ENCODE peak calls at places on chromosomes 4 and X, in five cellular contexts. One of them, this sample, is unnamed.

GRCh38 chrX:16076834-16077233 is 46.5 kb upstream of the GRPR start:
- DNase-seq in right lobe of liver: no peak
- DNase-seq in hepatocyte: no peak
- DNase-seq in CD8-positive, alpha-beta T cell: no peak
- DNase-seq in left ventricle myocardium inferior: no peak
- DNase-seq in this sample: no peak

GRCh38 chrX:5113128-5113527 is 1115.5 kb downstream of the NLGN4X start:
- DNase-seq in hepatocyte: peak; percentile 42
- DNase-seq in left ventricle myocardium inferior: no peak
- DNase-seq in right lobe of liver: no peak
- DNase-seq in CD8-positive, alpha-beta T cell: no peak
- DNase-seq in this sample: no peak

GRCh38 chr4:82201805-82202636 is 171.8 kb downstream of the HNRNPD start:
- DNase-seq in CD8-positive, alpha-beta T cell: peak; percentile 37
- DNase-seq in hepatocyte: peak; percentile 69
- DNase-seq in right lobe of liver: no peak
- DNase-seq in left ventricle myocardium inferior: no peak
- DNase-seq in this sample: peak; percentile 42

GRCh38 chr4:59770865-59771264 is 1429.3 kb upstream of the ADGRL3 start:
- DNase-seq in CD8-positive, alpha-beta T cell: no peak
- DNase-seq in hepatocyte: no peak
- DNase-seq in right lobe of liver: no peak
- DNase-seq in left ventricle myocardium inferior: no peak
- DNase-seq in this sample: no peak

GRCh38 chrX:103685396-103685795 is 1.1 kb downstream of the MORF4L2 start:
- DNase-seq in left ventricle myocardium inferior: no peak
- DNase-seq in CD8-positive, alpha-beta T cell: no peak
- DNase-seq in hepatocyte: peak; percentile 44
- DNase-seq in right lobe of liver: no peak
- DNase-seq in this sample: no peak

GRCh38 chr4:10582059-10582686 is 102.4 kb downstream of the CLNK start:
- DNase-seq in left ventricle myocardium inferior: no peak
- DNase-seq in hepatocyte: peak; percentile 77
- DNase-seq in right lobe of liver: no peak
- DNase-seq in CD8-positive, alpha-beta T cell: peak; percentile 21
- DNase-seq in this sample: peak; percentile 31

GRCh38 chr4:28787947-28788346 is 1927.3 kb downstream of the STIM2 start:
- DNase-seq in right lobe of liver: no peak
- DNase-seq in CD8-positive, alpha-beta T cell: no peak
- DNase-seq in left ventricle myocardium inferior: no peak
- DNase-seq in hepatocyte: no peak
- DNase-seq in this sample: no peak

GRCh38 chrX:148568763-148569162 is 68.3 kb downstream of the AFF2 start:
- DNase-seq in hepatocyte: no peak
- DNase-seq in CD8-positive, alpha-beta T cell: no peak
- DNase-seq in right lobe of liver: no peak
- DNase-seq in left ventricle myocardium inferior: no peak
- DNase-seq in this sample: no peak

GRCh38 chrX:46125139-46125538 is 420.1 kb downstream of the ZNF674 start:
- DNase-seq in hepatocyte: no peak
- DNase-seq in left ventricle myocardium inferior: no peak
- DNase-seq in right lobe of liver: no peak
- DNase-seq in CD8-positive, alpha-beta T cell: no peak
- DNase-seq in this sample: no peak

GRCh38 chrX:872090-872489 is 241.5 kb downstream of the SHOX start:
- DNase-seq in right lobe of liver: no peak
- DNase-seq in CD8-positive, alpha-beta T cell: no peak
- DNase-seq in left ventricle myocardium inferior: no peak
- DNase-seq in hepatocyte: no peak
- DNase-seq in this sample: no peak

GRCh38 chr4:48162162-48162561 is 28.1 kb upstream of the TXK start:
- DNase-seq in right lobe of liver: no peak
- DNase-seq in left ventricle myocardium inferior: no peak
- DNase-seq in hepatocyte: no peak
- DNase-seq in CD8-positive, alpha-beta T cell: no peak
- DNase-seq in this sample: no peak

GRCh38 chr4:48483006-48483776 is at the start of gene SLC10A4:
- DNase-seq in right lobe of liver: no peak
- DNase-seq in left ventricle myocardium inferior: no peak
- DNase-seq in CD8-positive, alpha-beta T cell: no peak
- DNase-seq in hepatocyte: peak; percentile 39
- DNase-seq in this sample: no peak

GRCh38 chr4:88964450-88964849 is 92.5 kb downstream of the FAM13A start:
- DNase-seq in hepatocyte: no peak
- DNase-seq in left ventricle myocardium inferior: no peak
- DNase-seq in CD8-positive, alpha-beta T cell: no peak
- DNase-seq in right lobe of liver: no peak
- DNase-seq in this sample: no peak

GRCh38 chrX:42149281-42149680 is 225.9 kb upstream of the CASK start:
- DNase-seq in right lobe of liver: no peak
- DNase-seq in CD8-positive, alpha-beta T cell: no peak
- DNase-seq in hepatocyte: no peak
- DNase-seq in left ventricle myocardium inferior: no peak
- DNase-seq in this sample: no peak

GRCh38 chrX:129755779-129756650 is 17.2 kb downstream of the XPNPEP2 start:
- DNase-seq in left ventricle myocardium inferior: no peak
- DNase-seq in right lobe of liver: no peak
- DNase-seq in CD8-positive, alpha-beta T cell: no peak
- DNase-seq in hepatocyte: no peak
- DNase-seq in this sample: no peak

GRCh38 chrX:129759576-129760061 is 20.1 kb upstream of the SASH3 start:
- DNase-seq in hepatocyte: no peak
- DNase-seq in CD8-positive, alpha-beta T cell: peak; percentile 59
- DNase-seq in right lobe of liver: peak; percentile 52
- DNase-seq in left ventricle myocardium inferior: no peak
- DNase-seq in this sample: no peak

GRCh38 chrX:129750971-129751370 is 12.2 kb downstream of the XPNPEP2 start:
- DNase-seq in CD8-positive, alpha-beta T cell: no peak
- DNase-seq in right lobe of liver: no peak
- DNase-seq in hepatocyte: no peak
- DNase-seq in left ventricle myocardium inferior: no peak
- DNase-seq in this sample: no peak

GRCh38 chrX:129749069-129749468 is 10.3 kb downstream of the XPNPEP2 start:
- DNase-seq in right lobe of liver: no peak
- DNase-seq in CD8-positive, alpha-beta T cell: no peak
- DNase-seq in hepatocyte: no peak
- DNase-seq in left ventricle myocardium inferior: no peak
- DNase-seq in this sample: no peak

DNA sequence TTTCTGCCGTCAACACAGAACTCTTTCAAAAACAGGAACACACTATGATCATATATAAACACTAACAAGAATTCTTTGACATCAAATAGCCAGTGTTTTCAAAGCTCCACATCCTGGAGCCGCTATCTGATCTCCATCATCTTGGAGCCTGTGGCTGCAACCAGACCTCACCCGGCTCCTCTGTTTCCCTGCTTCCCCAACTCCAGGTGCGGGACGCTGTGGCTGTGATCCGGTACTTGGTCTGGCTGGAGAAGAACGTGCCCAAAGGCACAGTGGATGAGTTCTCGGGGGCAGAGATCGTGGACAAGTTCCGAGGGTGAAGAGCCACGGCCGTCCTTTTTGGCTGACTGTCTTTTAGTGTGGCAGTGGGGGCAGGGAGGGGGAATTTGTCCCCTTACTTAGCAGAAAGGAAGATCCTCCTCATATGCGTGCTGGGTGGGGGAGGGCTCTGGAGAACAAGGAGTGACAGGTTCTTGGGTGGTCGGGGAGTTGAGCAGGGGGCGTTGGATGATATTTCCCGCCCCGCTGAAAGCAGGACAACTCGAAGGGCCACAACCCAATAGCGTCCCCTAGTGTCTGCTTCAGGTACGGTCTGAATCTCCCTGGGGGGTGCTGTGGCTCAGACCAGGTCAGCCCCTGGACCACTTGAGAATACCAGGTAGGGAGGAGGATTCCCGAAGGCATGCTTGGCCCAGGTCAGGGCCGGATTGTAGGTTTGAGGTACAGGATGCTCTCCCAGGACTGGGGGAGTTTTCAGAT is 15.7 kb downstream of the XPNPEP2 start:
- DNase-seq in CD8-positive, alpha-beta T cell: no peak
- DNase-seq in left ventricle myocardium inferior: no peak
- DNase-seq in hepatocyte: no peak
- DNase-seq in right lobe of liver: no peak
- DNase-seq in this sample: no peak
- TF ChIP-seq CTCF in CD8-positive, alpha-beta T cell: no peak
- TF ChIP-seq CTCF in left ventricle myocardium inferior: peak; percentile 12
- TF ChIP-seq CTCF in hepatocyte: no peak
- TF ChIP-seq CTCF in right lobe of liver: no peak
- TF ChIP-seq CTCF in this sample: no peak

GRCh38 chrX:17588303-17588702 is 149.0 kb upstream of the SCML1 start:
- DNase-seq in right lobe of liver: no peak
- DNase-seq in left ventricle myocardium inferior: no peak
- DNase-seq in hepatocyte: no peak
- DNase-seq in CD8-positive, alpha-beta T cell: no peak
- DNase-seq in this sample: no peak

GRCh38 chrX:17587352-17587751 is 149.9 kb upstream of the SCML1 start:
- DNase-seq in CD8-positive, alpha-beta T cell: no peak
- DNase-seq in right lobe of liver: no peak
- DNase-seq in hepatocyte: no peak
- DNase-seq in left ventricle myocardium inferior: no peak
- DNase-seq in this sample: no peak

GRCh38 chrX:17591741-17592110 is 145.6 kb upstream of the SCML1 start:
- DNase-seq in right lobe of liver: no peak
- DNase-seq in CD8-positive, alpha-beta T cell: no peak
- DNase-seq in hepatocyte: no peak
- DNase-seq in left ventricle myocardium inferior: no peak
- DNase-seq in this sample: no peak

GRCh38 chrX:17592117-17592516 is 145.2 kb upstream of the SCML1 start:
- DNase-seq in right lobe of liver: no peak
- DNase-seq in left ventricle myocardium inferior: no peak
- DNase-seq in hepatocyte: no peak
- DNase-seq in CD8-positive, alpha-beta T cell: no peak
- DNase-seq in this sample: no peak

GRCh38 chrX:17590892-17591740 is 146.2 kb upstream of the SCML1 start:
- DNase-seq in hepatocyte: peak; percentile 68
- DNase-seq in CD8-positive, alpha-beta T cell: peak; percentile 11
- DNase-seq in left ventricle myocardium inferior: peak; percentile 24
- DNase-seq in right lobe of liver: peak; percentile 47
- DNase-seq in this sample: peak; percentile 64
- H3K4me3 ChIP-seq in hepatocyte: no peak overlapping the region
- H3K4me3 ChIP-seq in CD8-positive, alpha-beta T cell: no peak overlapping the region
- H3K4me3 ChIP-seq in left ventricle myocardium inferior: peak overlapping the region; percentile 33
- H3K4me3 ChIP-seq in right lobe of liver: no peak overlapping the region
- H3K4me3 ChIP-seq in this sample: no peak overlapping the region

GRCh38 chr4:140014284-140014683 is 139.7 kb downstream of the MAML3 start:
- DNase-seq in right lobe of liver: no peak
- DNase-seq in CD8-positive, alpha-beta T cell: no peak
- DNase-seq in hepatocyte: no peak
- DNase-seq in left ventricle myocardium inferior: no peak
- DNase-seq in this sample: no peak

GRCh38 chr4:140012688-140013087 is 141.3 kb downstream of the MAML3 start:
- DNase-seq in CD8-positive, alpha-beta T cell: peak; percentile 67
- DNase-seq in hepatocyte: peak; percentile 80
- DNase-seq in right lobe of liver: peak; percentile 62
- DNase-seq in left ventricle myocardium inferior: peak; percentile 38
- DNase-seq in this sample: peak; percentile 87

GRCh38 chr4:140018931-140019618 is 134.9 kb downstream of the MAML3 start:
- DNase-seq in left ventricle myocardium inferior: no peak
- DNase-seq in right lobe of liver: no peak
- DNase-seq in hepatocyte: peak; percentile 27
- DNase-seq in CD8-positive, alpha-beta T cell: no peak
- DNase-seq in this sample: no peak

GRCh38 chr4:140013088-140013487 is 140.9 kb downstream of the MAML3 start:
- DNase-seq in CD8-positive, alpha-beta T cell: no peak
- DNase-seq in hepatocyte: no peak
- DNase-seq in right lobe of liver: no peak
- DNase-seq in left ventricle myocardium inferior: no peak
- DNase-seq in this sample: no peak
- H3K27ac ChIP-seq in CD8-positive, alpha-beta T cell: no peak overlapping the region
- H3K27ac ChIP-seq in hepatocyte: peak overlapping the region; percentile 15
- H3K27ac ChIP-seq in right lobe of liver: no peak overlapping the region
- H3K27ac ChIP-seq in left ventricle myocardium inferior: no peak overlapping the region
- H3K27ac ChIP-seq in this sample: no peak overlapping the region

GRCh38 chr4:163556650-163557391 is 62.3 kb downstream of the TMA16 start:
- DNase-seq in left ventricle myocardium inferior: no peak
- DNase-seq in CD8-positive, alpha-beta T cell: no peak
- DNase-seq in hepatocyte: no peak
- DNase-seq in right lobe of liver: no peak
- DNase-seq in this sample: no peak

GRCh38 chr4:163553146-163553545 is 58.7 kb downstream of the TMA16 start:
- DNase-seq in right lobe of liver: no peak
- DNase-seq in hepatocyte: no peak
- DNase-seq in left ventricle myocardium inferior: no peak
- DNase-seq in CD8-positive, alpha-beta T cell: no peak
- DNase-seq in this sample: no peak

GRCh38 chr4:163558539-163559044 is 64.1 kb downstream of the TMA16 start:
- DNase-seq in hepatocyte: peak; percentile 15
- DNase-seq in left ventricle myocardium inferior: no peak
- DNase-seq in CD8-positive, alpha-beta T cell: peak; percentile 9
- DNase-seq in right lobe of liver: no peak
- DNase-seq in this sample: no peak

GRCh38 chr4:163554870-163555465 is 60.5 kb downstream of the TMA16 start:
- DNase-seq in right lobe of liver: no peak
- DNase-seq in left ventricle myocardium inferior: no peak
- DNase-seq in hepatocyte: peak; percentile 38
- DNase-seq in CD8-positive, alpha-beta T cell: no peak
- DNase-seq in this sample: no peak

GRCh38 chr4:163556169-163556568 is 61.7 kb downstream of the TMA16 start:
- DNase-seq in left ventricle myocardium inferior: no peak
- DNase-seq in right lobe of liver: no peak
- DNase-seq in CD8-positive, alpha-beta T cell: no peak
- DNase-seq in hepatocyte: no peak
- DNase-seq in this sample: no peak
- TF ChIP-seq CTCF in left ventricle myocardium inferior: no peak
- TF ChIP-seq CTCF in right lobe of liver: no peak
- TF ChIP-seq CTCF in CD8-positive, alpha-beta T cell: no peak
- TF ChIP-seq CTCF in hepatocyte: peak; percentile 48
- TF ChIP-seq CTCF in this sample: no peak

DNA sequence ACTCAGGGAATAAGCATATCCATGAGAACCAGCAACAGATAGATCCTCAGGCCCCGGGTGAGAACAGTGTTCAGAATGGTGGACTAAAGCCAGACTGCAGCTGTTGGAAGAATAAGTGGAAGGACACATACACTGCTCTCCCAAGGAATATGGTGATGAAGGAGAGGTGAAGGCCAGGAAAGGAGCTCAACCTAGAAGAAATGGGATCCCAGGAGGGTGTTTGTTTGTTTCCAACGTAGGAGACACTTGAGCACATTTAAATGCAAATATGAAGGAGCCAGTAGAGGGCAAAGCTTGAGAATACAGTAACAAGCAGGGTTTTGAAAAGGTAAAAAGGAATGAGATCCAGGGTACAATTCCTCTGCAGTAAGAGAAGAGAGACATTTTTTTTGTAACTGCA is 42.4 kb upstream of the ATOH1 start:
- DNase-seq in hepatocyte: no peak
- DNase-seq in CD8-positive, alpha-beta T cell: no peak
- DNase-seq in right lobe of liver: no peak
- DNase-seq in left ventricle myocardium inferior: no peak
- DNase-seq in this sample: no peak
- H3K4me3 ChIP-seq in hepatocyte: no peak overlapping the region
- H3K4me3 ChIP-seq in CD8-positive, alpha-beta T cell: no peak overlapping the region
- H3K4me3 ChIP-seq in right lobe of liver: no peak overlapping the region
- H3K4me3 ChIP-seq in left ventricle myocardium inferior: no peak overlapping the region
- H3K4me3 ChIP-seq in this sample: no peak overlapping the region